ENCODE peak calls at places on chromosomes 2 and 18, in five cellular contexts. K is AG09319, H is posterior cingulate gyrus, U is T1000, R is dermis microvascular lymphatic vessel endothelial cell. O is an unnamed sample.

GRCh38 chr2:203242518-203242917 is 3.7 kb downstream of the CYP20A1 start:
- DNase-seq in R (no peak), H (no peak), K (no peak), U (no peak), O (no peak)

GRCh38 chr2:120815292-120815691 is 79.6 kb downstream of the GLI2 start:
- DNase-seq in U (no peak), H (no peak), K (no peak), R (no peak), O (no peak)

GRCh38 chr18:75421656-75422055 is 5.8 kb downstream of the SMIM21 start:
- DNase-seq in H (no peak), R (no peak), K (no peak), U (no peak), O (no peak)

GRCh38 chr2:230694241-230694640 is 18.4 kb upstream of the CAB39 start:
- DNase-seq in U (no peak), H (no peak), K (no peak), R (no peak), O (no peak)

GRCh38 chr18:63681449-63682381 is 20.0 kb upstream of the SERPINB3 start:
- DNase-seq in R (no peak), K (no peak), U (no peak), H (no peak), O (no peak)

GRCh38 chr2:11921030-11921583 is 174.7 kb downstream of the LPIN1 start:
- DNase-seq in K (no peak), U (no peak), H (no peak), R (no peak), O (no peak)

GRCh38 chr2:172275239-172275638 is 152.1 kb upstream of the ITGA6 start:
- DNase-seq in R (no peak), H (no peak), K (no peak), U (no peak), O (no peak)

GRCh38 chr2:217398860-217399259 is 539.0 kb upstream of the TNP1 start:
- DNase-seq in H (no peak), U (no peak), R (no peak), K (no peak), O (no peak)